ENCODE peak calls at places on chromosomes 13 and 19, in four cellular contexts. One of them, this sample, is unnamed.

GRCh38 chr13:50085063-50085462 is 69.8 kb downstream of the KCNRG start:
- DNase-seq in fibroblast of pulmonary artery: peak
- DNase-seq in dorsolateral prefrontal cortex: no peak
- DNase-seq in T-cell: no peak
- DNase-seq in this sample: peak

GRCh38 chr13:50222569-50223332 is 207.5 kb downstream of the KCNRG start:
- DNase-seq in fibroblast of pulmonary artery: peak
- DNase-seq in dorsolateral prefrontal cortex: no peak
- DNase-seq in T-cell: no peak
- DNase-seq in this sample: peak

GRCh38 chr19:38506723-38507550 is 73.4 kb downstream of the RYR1 start:
- DNase-seq in fibroblast of pulmonary artery: peak
- DNase-seq in dorsolateral prefrontal cortex: peak
- DNase-seq in T-cell: peak
- DNase-seq in this sample: peak

GRCh38 chr19:16649734-16650133 is 10.2 kb downstream of the SMIM7 start:
- DNase-seq in fibroblast of pulmonary artery: no peak
- DNase-seq in dorsolateral prefrontal cortex: no peak
- DNase-seq in T-cell: no peak
- DNase-seq in this sample: no peak

GRCh38 chr19:682678-683320 is 6.6 kb downstream of the FSTL3 start:
- DNase-seq in fibroblast of pulmonary artery: no peak
- DNase-seq in dorsolateral prefrontal cortex: no peak
- DNase-seq in T-cell: no peak
- DNase-seq in this sample: no peak

GRCh38 chr19:49506575-49507105 is 5.8 kb upstream of the FCGRT start:
- DNase-seq in fibroblast of pulmonary artery: peak
- DNase-seq in dorsolateral prefrontal cortex: no peak
- DNase-seq in T-cell: peak
- DNase-seq in this sample: no peak

GRCh38 chr13:113291997-113292862 is 4.8 kb upstream of the LAMP1 start:
- DNase-seq in fibroblast of pulmonary artery: no peak
- DNase-seq in dorsolateral prefrontal cortex: no peak
- DNase-seq in T-cell: no peak
- DNase-seq in this sample: peak

GRCh38 chr13:108193806-108194205 is 21.5 kb downstream of the LIG4 start:
- DNase-seq in fibroblast of pulmonary artery: no peak
- DNase-seq in dorsolateral prefrontal cortex: no peak
- DNase-seq in T-cell: no peak
- DNase-seq in this sample: peak

GRCh38 chr13:47426126-47426849 is 529.4 kb upstream of the HTR2A start:
- DNase-seq in fibroblast of pulmonary artery: peak
- DNase-seq in dorsolateral prefrontal cortex: peak
- DNase-seq in T-cell: no peak
- DNase-seq in this sample: peak

GRCh38 chr19:6393982-6394412 is 1.0 kb upstream of the GTF2F1 start:
- DNase-seq in fibroblast of pulmonary artery: no peak
- DNase-seq in dorsolateral prefrontal cortex: no peak
- DNase-seq in T-cell: peak
- DNase-seq in this sample: no peak

This sample was measured in iris pigment epithelial cell.